ENCODE peak calls at places on chromosomes 13 and 19, in seven cellular contexts. One of them, this sample, is unnamed.

GRCh38 chr19:34232566-34233481 is 21.5 kb upstream of the GARRE1 start:
- DNase-seq in AG09309: peak
- DNase-seq in ureter: no peak
- DNase-seq in activated CD8-positive, alpha-beta memory T cell treated with anti-CD3 and anti-CD28 coated beads for 4 hours: no peak
- DNase-seq in fibroblast of lung: peak
- DNase-seq in stimulated activated CD8-positive, alpha-beta memory T cell treated with anti-CD3 and anti-CD28 coated beads, Interleukin-7, amount 100 ng/mL, for 1 hour: no peak
- DNase-seq in midbrain: peak
- DNase-seq in this sample: no peak

GRCh38 chr13:78981913-78982312 is 323.0 kb upstream of the OBI1 start:
- DNase-seq in AG09309: no peak
- DNase-seq in ureter: no peak
- DNase-seq in activated CD8-positive, alpha-beta memory T cell treated with anti-CD3 and anti-CD28 coated beads for 4 hours: no peak
- DNase-seq in fibroblast of lung: no peak
- DNase-seq in stimulated activated CD8-positive, alpha-beta memory T cell treated with anti-CD3 and anti-CD28 coated beads, Interleukin-7, amount 100 ng/mL, for 1 hour: no peak
- DNase-seq in midbrain: no peak
- DNase-seq in this sample: no peak

GRCh38 chr19:46205183-46205984 is 24.2 kb upstream of the IGFL1 start:
- DNase-seq in AG09309: no peak
- DNase-seq in ureter: no peak
- DNase-seq in activated CD8-positive, alpha-beta memory T cell treated with anti-CD3 and anti-CD28 coated beads for 4 hours: no peak
- DNase-seq in fibroblast of lung: no peak
- DNase-seq in stimulated activated CD8-positive, alpha-beta memory T cell treated with anti-CD3 and anti-CD28 coated beads, Interleukin-7, amount 100 ng/mL, for 1 hour: no peak
- DNase-seq in midbrain: no peak
- DNase-seq in this sample: no peak

GRCh38 chr13:31594056-31594455 is 145.3 kb upstream of the RXFP2 start:
- DNase-seq in AG09309: no peak
- DNase-seq in ureter: no peak
- DNase-seq in activated CD8-positive, alpha-beta memory T cell treated with anti-CD3 and anti-CD28 coated beads for 4 hours: no peak
- DNase-seq in fibroblast of lung: no peak
- DNase-seq in stimulated activated CD8-positive, alpha-beta memory T cell treated with anti-CD3 and anti-CD28 coated beads, Interleukin-7, amount 100 ng/mL, for 1 hour: no peak
- DNase-seq in midbrain: no peak
- DNase-seq in this sample: no peak

GRCh38 chr13:40813662-40814454 is 24.4 kb downstream of the SLC25A15 start:
- DNase-seq in AG09309: no peak
- DNase-seq in ureter: no peak
- DNase-seq in activated CD8-positive, alpha-beta memory T cell treated with anti-CD3 and anti-CD28 coated beads for 4 hours: no peak
- DNase-seq in fibroblast of lung: peak
- DNase-seq in stimulated activated CD8-positive, alpha-beta memory T cell treated with anti-CD3 and anti-CD28 coated beads, Interleukin-7, amount 100 ng/mL, for 1 hour: no peak
- DNase-seq in midbrain: no peak
- DNase-seq in this sample: no peak

GRCh38 chr19:47324502-47324901 is 7.5 kb upstream of the C5AR2 start:
- DNase-seq in AG09309: no peak
- DNase-seq in ureter: no peak
- DNase-seq in activated CD8-positive, alpha-beta memory T cell treated with anti-CD3 and anti-CD28 coated beads for 4 hours: no peak
- DNase-seq in fibroblast of lung: no peak
- DNase-seq in stimulated activated CD8-positive, alpha-beta memory T cell treated with anti-CD3 and anti-CD28 coated beads, Interleukin-7, amount 100 ng/mL, for 1 hour: no peak
- DNase-seq in midbrain: peak
- DNase-seq in this sample: no peak

GRCh38 chr19:30851646-30852045 is 479.5 kb downstream of the ZNF536 start:
- DNase-seq in AG09309: no peak
- DNase-seq in ureter: no peak
- DNase-seq in activated CD8-positive, alpha-beta memory T cell treated with anti-CD3 and anti-CD28 coated beads for 4 hours: no peak
- DNase-seq in fibroblast of lung: no peak
- DNase-seq in stimulated activated CD8-positive, alpha-beta memory T cell treated with anti-CD3 and anti-CD28 coated beads, Interleukin-7, amount 100 ng/mL, for 1 hour: no peak
- DNase-seq in midbrain: no peak
- DNase-seq in this sample: no peak

GRCh38 chr13:28339419-28339818 is 155.5 kb downstream of the FLT1 start:
- DNase-seq in AG09309: no peak
- DNase-seq in ureter: no peak
- DNase-seq in activated CD8-positive, alpha-beta memory T cell treated with anti-CD3 and anti-CD28 coated beads for 4 hours: no peak
- DNase-seq in fibroblast of lung: peak
- DNase-seq in stimulated activated CD8-positive, alpha-beta memory T cell treated with anti-CD3 and anti-CD28 coated beads, Interleukin-7, amount 100 ng/mL, for 1 hour: no peak
- DNase-seq in midbrain: no peak
- DNase-seq in this sample: no peak

GRCh38 chr19:30439271-30439750 is 67.1 kb downstream of the ZNF536 start:
- DNase-seq in AG09309: no peak
- DNase-seq in ureter: no peak
- DNase-seq in activated CD8-positive, alpha-beta memory T cell treated with anti-CD3 and anti-CD28 coated beads for 4 hours: no peak
- DNase-seq in fibroblast of lung: no peak
- DNase-seq in stimulated activated CD8-positive, alpha-beta memory T cell treated with anti-CD3 and anti-CD28 coated beads, Interleukin-7, amount 100 ng/mL, for 1 hour: no peak
- DNase-seq in midbrain: no peak
- DNase-seq in this sample: no peak

GRCh38 chr13:74927823-74928222 is 554.1 kb downstream of the TBC1D4 start:
- DNase-seq in AG09309: no peak
- DNase-seq in ureter: no peak
- DNase-seq in activated CD8-positive, alpha-beta memory T cell treated with anti-CD3 and anti-CD28 coated beads for 4 hours: no peak
- DNase-seq in fibroblast of lung: no peak
- DNase-seq in stimulated activated CD8-positive, alpha-beta memory T cell treated with anti-CD3 and anti-CD28 coated beads, Interleukin-7, amount 100 ng/mL, for 1 hour: no peak
- DNase-seq in midbrain: no peak
- DNase-seq in this sample: no peak

GRCh38 chr19:7953060-7953459 is 9.6 kb upstream of the TIMM44 start:
- DNase-seq in AG09309: no peak
- DNase-seq in ureter: peak
- DNase-seq in activated CD8-positive, alpha-beta memory T cell treated with anti-CD3 and anti-CD28 coated beads for 4 hours: no peak
- DNase-seq in fibroblast of lung: peak
- DNase-seq in stimulated activated CD8-positive, alpha-beta memory T cell treated with anti-CD3 and anti-CD28 coated beads, Interleukin-7, amount 100 ng/mL, for 1 hour: no peak
- DNase-seq in midbrain: no peak
- DNase-seq in this sample: no peak

GRCh38 chr19:7522923-7523667 is 671 bp downstream of the MCOLN1 start:
- DNase-seq in AG09309: no peak
- DNase-seq in ureter: peak
- DNase-seq in activated CD8-positive, alpha-beta memory T cell treated with anti-CD3 and anti-CD28 coated beads for 4 hours: no peak
- DNase-seq in fibroblast of lung: no peak
- DNase-seq in stimulated activated CD8-positive, alpha-beta memory T cell treated with anti-CD3 and anti-CD28 coated beads, Interleukin-7, amount 100 ng/mL, for 1 hour: no peak
- DNase-seq in midbrain: no peak
- DNase-seq in this sample: no peak

GRCh38 chr19:48373567-48373966 is 9.4 kb downstream of the SYNGR4 start:
- DNase-seq in AG09309: no peak
- DNase-seq in ureter: no peak
- DNase-seq in activated CD8-positive, alpha-beta memory T cell treated with anti-CD3 and anti-CD28 coated beads for 4 hours: no peak
- DNase-seq in fibroblast of lung: no peak
- DNase-seq in stimulated activated CD8-positive, alpha-beta memory T cell treated with anti-CD3 and anti-CD28 coated beads, Interleukin-7, amount 100 ng/mL, for 1 hour: no peak
- DNase-seq in midbrain: no peak
- DNase-seq in this sample: no peak

GRCh38 chr19:42407085-42407815 is 17.2 kb upstream of the CNFN start:
- DNase-seq in AG09309: no peak
- DNase-seq in ureter: no peak
- DNase-seq in activated CD8-positive, alpha-beta memory T cell treated with anti-CD3 and anti-CD28 coated beads for 4 hours: no peak
- DNase-seq in fibroblast of lung: no peak
- DNase-seq in stimulated activated CD8-positive, alpha-beta memory T cell treated with anti-CD3 and anti-CD28 coated beads, Interleukin-7, amount 100 ng/mL, for 1 hour: no peak
- DNase-seq in midbrain: no peak
- DNase-seq in this sample: no peak

GRCh38 chr13:20407759-20408158 is 117.9 kb downstream of the CRYL1 start:
- DNase-seq in AG09309: no peak
- DNase-seq in ureter: no peak
- DNase-seq in activated CD8-positive, alpha-beta memory T cell treated with anti-CD3 and anti-CD28 coated beads for 4 hours: no peak
- DNase-seq in fibroblast of lung: no peak
- DNase-seq in stimulated activated CD8-positive, alpha-beta memory T cell treated with anti-CD3 and anti-CD28 coated beads, Interleukin-7, amount 100 ng/mL, for 1 hour: no peak
- DNase-seq in midbrain: no peak
- DNase-seq in this sample: no peak